ENCODE peak calls at places on chromosomes 7 and 10, in six cellular contexts. One of them, this sample, is unnamed.

GRCh38 chr10:30114401-30114800 is 55.0 kb upstream of the JCAD start:
- DNase-seq in GM04503: no peak
- DNase-seq in posterior cingulate gyrus: no peak
- DNase-seq in GM12878: no peak
- DNase-seq in cardiac muscle cell: no peak
- DNase-seq in cardiac fibroblast: no peak
- DNase-seq in this sample: no peak

GRCh38 chr7:155009570-155010157 is 6.7 kb upstream of the PAXIP1 start:
- DNase-seq in GM12878: no peak
- DNase-seq in GM04503: no peak
- DNase-seq in cardiac muscle cell: no peak
- DNase-seq in posterior cingulate gyrus: no peak
- DNase-seq in cardiac fibroblast: peak
- DNase-seq in this sample: no peak

GRCh38 chr7:31811650-31812461 is 124.8 kb downstream of the PPP1R17 start:
- DNase-seq in posterior cingulate gyrus: no peak
- DNase-seq in GM12878: peak
- DNase-seq in GM04503: peak
- DNase-seq in cardiac muscle cell: no peak
- DNase-seq in cardiac fibroblast: peak
- DNase-seq in this sample: peak

GRCh38 chr10:100912013-100912608 is 652 bp upstream of the SLF2 start:
- DNase-seq in GM12878: no peak
- DNase-seq in posterior cingulate gyrus: no peak
- DNase-seq in cardiac fibroblast: no peak
- DNase-seq in cardiac muscle cell: no peak
- DNase-seq in GM04503: no peak
- DNase-seq in this sample: no peak

GRCh38 chr10:2488606-2489005 is 578.7 kb upstream of the PFKP start:
- DNase-seq in cardiac muscle cell: no peak
- DNase-seq in posterior cingulate gyrus: no peak
- DNase-seq in GM12878: no peak
- DNase-seq in GM04503: no peak
- DNase-seq in cardiac fibroblast: no peak
- DNase-seq in this sample: no peak

GRCh38 chr7:28065308-28065707 is 115.3 kb downstream of the JAZF1 start:
- DNase-seq in posterior cingulate gyrus: no peak
- DNase-seq in GM04503: no peak
- DNase-seq in cardiac fibroblast: peak
- DNase-seq in cardiac muscle cell: no peak
- DNase-seq in GM12878: no peak
- DNase-seq in this sample: no peak

GRCh38 chr7:40194743-40195142 is 59.9 kb downstream of the SUGCT start:
- DNase-seq in cardiac fibroblast: peak
- DNase-seq in GM12878: no peak
- DNase-seq in posterior cingulate gyrus: no peak
- DNase-seq in cardiac muscle cell: no peak
- DNase-seq in GM04503: peak
- DNase-seq in this sample: no peak

GRCh38 chr10:110149259-110149658 is 58.1 kb upstream of the MXI1 start:
- DNase-seq in cardiac muscle cell: no peak
- DNase-seq in posterior cingulate gyrus: no peak
- DNase-seq in cardiac fibroblast: no peak
- DNase-seq in GM04503: no peak
- DNase-seq in GM12878: no peak
- DNase-seq in this sample: no peak

GRCh38 chr7:38506756-38507155 is 124.4 kb downstream of the AMPH start:
- DNase-seq in cardiac fibroblast: peak
- DNase-seq in posterior cingulate gyrus: no peak
- DNase-seq in GM04503: peak
- DNase-seq in cardiac muscle cell: no peak
- DNase-seq in GM12878: no peak
- DNase-seq in this sample: no peak

GRCh38 chr7:21076054-21076453 is 289.4 kb upstream of the SP8 start:
- DNase-seq in GM12878: no peak
- DNase-seq in cardiac fibroblast: no peak
- DNase-seq in cardiac muscle cell: peak
- DNase-seq in GM04503: no peak
- DNase-seq in posterior cingulate gyrus: no peak
- DNase-seq in this sample: no peak

GRCh38 chr7:526474-527034 is 6.9 kb upstream of the PDGFA start:
- DNase-seq in posterior cingulate gyrus: no peak
- DNase-seq in GM12878: no peak
- DNase-seq in GM04503: no peak
- DNase-seq in cardiac muscle cell: no peak
- DNase-seq in cardiac fibroblast: no peak
- DNase-seq in this sample: no peak

GRCh38 chr10:31508882-31509281 is 189.9 kb downstream of the ZEB1 start:
- DNase-seq in cardiac muscle cell: no peak
- DNase-seq in GM12878: no peak
- DNase-seq in GM04503: no peak
- DNase-seq in cardiac fibroblast: peak
- DNase-seq in posterior cingulate gyrus: no peak
- DNase-seq in this sample: no peak

GRCh38 chr10:61941202-61941651 is 39.7 kb downstream of the ARID5B start:
- DNase-seq in GM12878: no peak
- DNase-seq in posterior cingulate gyrus: no peak
- DNase-seq in GM04503: no peak
- DNase-seq in cardiac muscle cell: no peak
- DNase-seq in cardiac fibroblast: no peak
- DNase-seq in this sample: no peak

GRCh38 chr7:139850906-139851305 is 21.8 kb downstream of the TBXAS1 start:
- DNase-seq in posterior cingulate gyrus: no peak
- DNase-seq in GM12878: no peak
- DNase-seq in GM04503: no peak
- DNase-seq in cardiac muscle cell: no peak
- DNase-seq in cardiac fibroblast: no peak
- DNase-seq in this sample: no peak

GRCh38 chr10:122282253-122282671 is 11.2 kb downstream of the BTBD16 start:
- DNase-seq in cardiac muscle cell: no peak
- DNase-seq in GM04503: no peak
- DNase-seq in GM12878: no peak
- DNase-seq in cardiac fibroblast: peak
- DNase-seq in posterior cingulate gyrus: no peak
- DNase-seq in this sample: no peak

GRCh38 chr7:37495574-37496184 is 47.0 kb upstream of the ELMO1 start:
- DNase-seq in cardiac muscle cell: peak
- DNase-seq in GM04503: no peak
- DNase-seq in GM12878: no peak
- DNase-seq in cardiac fibroblast: peak
- DNase-seq in posterior cingulate gyrus: no peak
- DNase-seq in this sample: no peak

GRCh38 chr7:106039486-106040060 is 72.5 kb downstream of the SYPL1 start:
- DNase-seq in cardiac muscle cell: peak
- DNase-seq in GM12878: no peak
- DNase-seq in cardiac fibroblast: peak
- DNase-seq in GM04503: peak
- DNase-seq in posterior cingulate gyrus: no peak
- DNase-seq in this sample: no peak

GRCh38 chr7:69967699-69968450 is 369.6 kb downstream of the AUTS2 start:
- DNase-seq in GM12878: no peak
- DNase-seq in GM04503: no peak
- DNase-seq in cardiac fibroblast: no peak
- DNase-seq in posterior cingulate gyrus: no peak
- DNase-seq in cardiac muscle cell: peak
- DNase-seq in this sample: no peak

GRCh38 chr7:134922730-134923704 is 63.3 kb upstream of the AGBL3 start:
- DNase-seq in cardiac muscle cell: no peak
- DNase-seq in GM12878: no peak
- DNase-seq in posterior cingulate gyrus: no peak
- DNase-seq in cardiac fibroblast: no peak
- DNase-seq in GM04503: no peak
- DNase-seq in this sample: no peak

GRCh38 chr7:75064801-75065200 is 8.8 kb downstream of the RCC1L start:
- DNase-seq in cardiac fibroblast: no peak
- DNase-seq in GM12878: no peak
- DNase-seq in cardiac muscle cell: no peak
- DNase-seq in GM04503: no peak
- DNase-seq in posterior cingulate gyrus: no peak
- DNase-seq in this sample: no peak

GRCh38 chr7:115965241-115965640 is 65.3 kb downstream of the TFEC start:
- DNase-seq in GM04503: no peak
- DNase-seq in cardiac fibroblast: no peak
- DNase-seq in GM12878: no peak
- DNase-seq in posterior cingulate gyrus: no peak
- DNase-seq in cardiac muscle cell: no peak
- DNase-seq in this sample: no peak

GRCh38 chr7:3995187-3995586 is 686.9 kb upstream of the FOXK1 start:
- DNase-seq in posterior cingulate gyrus: no peak
- DNase-seq in cardiac muscle cell: no peak
- DNase-seq in cardiac fibroblast: no peak
- DNase-seq in GM12878: no peak
- DNase-seq in GM04503: no peak
- DNase-seq in this sample: no peak

GRCh38 chr7:22154130-22154529 is 202.8 kb downstream of the RAPGEF5 start:
- DNase-seq in cardiac fibroblast: peak
- DNase-seq in posterior cingulate gyrus: no peak
- DNase-seq in GM12878: no peak
- DNase-seq in cardiac muscle cell: no peak
- DNase-seq in GM04503: no peak
- DNase-seq in this sample: no peak

GRCh38 chr7:101125989-101126650 is 784 bp upstream of the SERPINE1 start:
- DNase-seq in GM04503: no peak
- DNase-seq in cardiac fibroblast: peak
- DNase-seq in posterior cingulate gyrus: no peak
- DNase-seq in cardiac muscle cell: no peak
- DNase-seq in GM12878: peak
- DNase-seq in this sample: peak

GRCh38 chr7:130758429-130759056 is 24.5 kb upstream of the KLF14 start:
- DNase-seq in GM04503: no peak
- DNase-seq in cardiac muscle cell: peak
- DNase-seq in posterior cingulate gyrus: no peak
- DNase-seq in GM12878: no peak
- DNase-seq in cardiac fibroblast: peak
- DNase-seq in this sample: no peak

GRCh38 chr7:148835854-148836253 is 48.2 kb downstream of the EZH2 start:
- DNase-seq in cardiac muscle cell: no peak
- DNase-seq in cardiac fibroblast: peak
- DNase-seq in GM12878: no peak
- DNase-seq in posterior cingulate gyrus: no peak
- DNase-seq in GM04503: no peak
- DNase-seq in this sample: no peak

GRCh38 chr7:31051598-31052503 is at the start of gene ADCYAP1R1:
- DNase-seq in GM04503: no peak
- DNase-seq in GM12878: no peak
- DNase-seq in cardiac fibroblast: no peak
- DNase-seq in posterior cingulate gyrus: peak
- DNase-seq in cardiac muscle cell: peak
- DNase-seq in this sample: no peak

GRCh38 chr7:51190950-51191349 is 125.7 kb downstream of the COBL start:
- DNase-seq in GM04503: no peak
- DNase-seq in cardiac fibroblast: no peak
- DNase-seq in cardiac muscle cell: no peak
- DNase-seq in posterior cingulate gyrus: no peak
- DNase-seq in GM12878: no peak
- DNase-seq in this sample: no peak

GRCh38 chr10:31100662-31101061 is 69.0 kb upstream of the ZNF438 start:
- DNase-seq in GM12878: no peak
- DNase-seq in GM04503: no peak
- DNase-seq in cardiac fibroblast: no peak
- DNase-seq in posterior cingulate gyrus: no peak
- DNase-seq in cardiac muscle cell: no peak
- DNase-seq in this sample: no peak

GRCh38 chr10:62769574-62770242 is 34.8 kb upstream of the ADO start:
- DNase-seq in cardiac fibroblast: peak
- DNase-seq in cardiac muscle cell: no peak
- DNase-seq in GM04503: no peak
- DNase-seq in posterior cingulate gyrus: no peak
- DNase-seq in GM12878: no peak
- DNase-seq in this sample: no peak

GRCh38 chr7:5701085-5701914 is 80.2 kb downstream of the RNF216 start:
- DNase-seq in GM04503: no peak
- DNase-seq in cardiac fibroblast: peak
- DNase-seq in GM12878: peak
- DNase-seq in cardiac muscle cell: no peak
- DNase-seq in posterior cingulate gyrus: no peak
- DNase-seq in this sample: no peak